ENCODE peak calls at places on chromosomes 5 and 9, in ten cellular contexts. G, M, L, J, D, Q, K, C, N and T are unnamed samples.

GRCh38 chr9:108665856-108666784 is 189.7 kb downstream of the ACTL7B start:
- DNase-seq in G (no peak), M (no peak), L (no peak), J (no peak), D (peak; percentile 2), Q (no peak), K (no peak), C (no peak), N (peak; percentile 50), T (no peak)

GRCh38 chr5:167743685-167744084 is 547.8 kb upstream of the WWC1 start:
- DNase-seq in G (no peak), M (no peak), L (no peak), J (no peak), D (peak; percentile 81), Q (no peak), K (peak; percentile 81), C (no peak), N (peak; percentile 86), T (no peak)

GRCh38 chr9:33619666-33620404 is 95.8 kb downstream of the ANKRD18B start:
- DNase-seq in G (no peak), M (no peak), L (no peak), J (no peak), D (peak; percentile 97), Q (no peak), K (peak; percentile 49), C (no peak), N (peak; percentile 90), T (no peak)

GRCh38 chr5:80124111-80124510 is 89.0 kb downstream of the THBS4 start:
- DNase-seq in G (no peak), M (no peak), L (no peak), J (no peak), D (no peak), Q (no peak), K (no peak), C (no peak), N (no peak), T (no peak)

GRCh38 chr9:2291980-2292704 is 277.0 kb downstream of the SMARCA2 start:
- DNase-seq in G (peak; percentile 39), M (no peak), L (no peak), J (no peak), D (no peak), Q (no peak), K (peak; percentile 92), C (no peak), N (peak; percentile 54), T (no peak)

GRCh38 chr9:132669636-132670358 is at the start of gene DDX31:
- DNase-seq in G (peak; percentile 90), M (peak; percentile 86), L (peak; percentile 94), J (peak; percentile 86), D (peak; percentile 76), Q (peak; percentile 91), K (peak; percentile 57), C (peak; percentile 87), N (peak; percentile 80), T (peak; percentile 94)

GRCh38 chr5:129460121-129460950 is at the start of gene ADAMTS19:
- DNase-seq in G (peak; percentile 85), M (peak; percentile 31), L (peak; percentile 27), J (peak; percentile 73), D (peak; percentile 21), Q (no peak), K (no peak), C (no peak), N (peak; percentile 52), T (peak; percentile 43)

GRCh38 chr5:159819671-159820411 is 96.4 kb upstream of the ADRA1B start:
- DNase-seq in G (no peak), M (peak; percentile 24), L (no peak), J (no peak), D (no peak), Q (no peak), K (peak; percentile 95), C (no peak), N (peak; percentile 86), T (no peak)

GRCh38 chr5:157718529-157718928 is 12.7 kb upstream of the THG1L start:
- DNase-seq in G (peak; percentile 12), M (no peak), L (no peak), J (no peak), D (peak; percentile 77), Q (peak; percentile 66), K (no peak), C (no peak), N (peak; percentile 83), T (peak; percentile 50)

GRCh38 chr5:126816649-126817048 is 39.7 kb downstream of the LMNB1 start:
- DNase-seq in G (no peak), M (no peak), L (no peak), J (no peak), D (no peak), Q (no peak), K (no peak), C (no peak), N (no peak), T (no peak)

GRCh38 chr9:21153688-21154608 is 12.3 kb upstream of the IFNW1 start:
- DNase-seq in G (no peak), M (no peak), L (no peak), J (no peak), D (peak; percentile 1), Q (peak; percentile 46), K (no peak), C (no peak), N (peak; percentile 48), T (peak; percentile 38)

GRCh38 chr5:81420039-81420667 is 26.2 kb upstream of the ACOT12 start:
- DNase-seq in G (no peak), M (no peak), L (no peak), J (no peak), D (peak; percentile 96), Q (no peak), K (peak; percentile 75), C (no peak), N (peak; percentile 95), T (no peak)

GRCh38 chr5:91266184-91266705 is 116.9 kb downstream of the ARRDC3 start:
- DNase-seq in G (no peak), M (no peak), L (no peak), J (no peak), D (peak; percentile 73), Q (peak; percentile 49), K (peak; percentile 76), C (no peak), N (peak; percentile 69), T (peak; percentile 41)

GRCh38 chr9:100111235-100111634 is 12.2 kb downstream of the INVS start:
- DNase-seq in G (peak; percentile 29), M (peak; percentile 77), L (peak; percentile 79), J (no peak), D (peak; percentile 98), Q (no peak), K (no peak), C (no peak), N (peak; percentile 98), T (no peak)

GRCh38 chr5:134141346-134142050 is 27.0 kb downstream of the TCF7 start:
- DNase-seq in G (no peak), M (no peak), L (peak; percentile 37), J (peak; percentile 59), D (no peak), Q (peak; percentile 43), K (no peak), C (no peak), N (no peak), T (no peak)

GRCh38 chr5:1010181-1010510 is 1.5 kb downstream of the NKD2 start:
- DNase-seq in G (no peak), M (no peak), L (no peak), J (peak; percentile 52), D (no peak), Q (no peak), K (no peak), C (no peak), N (no peak), T (peak; percentile 68)

GRCh38 chr9:98916660-98917059 is 27.0 kb upstream of the COL15A1 start:
- DNase-seq in G (no peak), M (peak; percentile 85), L (no peak), J (no peak), D (peak; percentile 24), Q (no peak), K (no peak), C (no peak), N (no peak), T (no peak)

GRCh38 chr5:30197662-30198061 is 995.8 kb upstream of the CDH6 start:
- DNase-seq in G (no peak), M (no peak), L (no peak), J (no peak), D (no peak), Q (no peak), K (no peak), C (no peak), N (no peak), T (no peak)

GRCh38 chr9:79542735-79543504 is 28.8 kb upstream of the TLE4 start:
- DNase-seq in G (no peak), M (no peak), L (no peak), J (no peak), D (no peak), Q (no peak), K (no peak), C (no peak), N (no peak), T (no peak)

GRCh38 chr5:18216729-18217128 is 582.5 kb downstream of the TAF11L14 start:
- DNase-seq in G (no peak), M (no peak), L (no peak), J (no peak), D (no peak), Q (no peak), K (no peak), C (no peak), N (no peak), T (no peak)

GRCh38 chr5:93721045-93721444 is 20.4 kb downstream of the POU5F2 start:
- DNase-seq in G (no peak), M (no peak), L (no peak), J (no peak), D (no peak), Q (peak; percentile 9), K (no peak), C (no peak), N (no peak), T (no peak)

GRCh38 chr9:130732131-130732530 is 38.6 kb downstream of the EXOSC2 start:
- DNase-seq in G (no peak), M (no peak), L (no peak), J (no peak), D (peak; percentile 31), Q (no peak), K (no peak), C (no peak), N (peak; percentile 19), T (no peak)
- TF ChIP-seq CTCF in G (peak; percentile 32), M (no peak), L (no peak), J (peak; percentile 24), D (peak; percentile 22), Q (no peak), K (no peak), C (no peak), N (no peak), T (no peak)

GRCh38 chr5:85868070-85868469 is 749.7 kb upstream of the COX7C start:
- DNase-seq in G (peak; percentile 15), M (no peak), L (no peak), J (no peak), D (no peak), Q (no peak), K (no peak), C (no peak), N (no peak), T (no peak)
- TF ChIP-seq CTCF in G (peak; percentile 31), M (no peak), L (no peak), J (no peak), D (no peak), Q (no peak), K (no peak), C (no peak), N (no peak), T (no peak)

GRCh38 chr9:134364391-134365114 is 38.3 kb downstream of the RXRA start:
- DNase-seq in G (no peak), M (no peak), L (no peak), J (no peak), D (no peak), Q (peak; percentile 20), K (no peak), C (no peak), N (no peak), T (peak; percentile 69)
- TF ChIP-seq CTCF in G (peak; percentile 28), M (no peak), L (no peak), J (no peak), D (peak; percentile 7), Q (peak; percentile 47), K (no peak), C (no peak), N (peak; percentile 6), T (peak; percentile 28)

GRCh38 chr5:66796306-66797292 is 200.4 kb downstream of the MAST4 start:
- DNase-seq in G (no peak), M (no peak), L (no peak), J (no peak), D (peak; percentile 3), Q (no peak), K (no peak), C (no peak), N (peak; percentile 21), T (no peak)
- TF ChIP-seq CTCF in G (peak; percentile 53), M (no peak), L (no peak), J (peak; percentile 49), D (no peak), Q (no peak), K (peak; percentile 47), C (no peak), N (peak; percentile 27), T (no peak)